ENCODE peak calls at places on chromosomes 13 and 19, in four cellular contexts. X is WERI-Rb-1, D is GM13977, F is Daoy. Q is an unnamed sample.

GRCh38 chr13:110911880-110912279 is 3.0 kb downstream of the ANKRD10 start:
- DNase-seq in X (no peak), D (no peak), F (no peak), Q (no peak)

GRCh38 chr19:12580180-12580694 is 29.0 kb upstream of the ZNF564 start:
- DNase-seq in X (no peak), D (no peak), F (peak), Q (no peak)

GRCh38 chr19:28868836-28869235 is 344.1 kb downstream of the UQCRFS1 start:
- DNase-seq in X (no peak), D (no peak), F (no peak), Q (no peak)

GRCh38 chr19:33654840-33655508 is 33.2 kb downstream of the CHST8 start:
- DNase-seq in X (no peak), D (no peak), F (no peak), Q (no peak)

GRCh38 chr13:99355267-99356215 is 48.3 kb upstream of the GPR183 start:
- DNase-seq in X (no peak), D (no peak), F (no peak), Q (no peak)

GRCh38 chr13:31209172-31209818 is 9.5 kb downstream of the B3GLCT start:
- DNase-seq in X (peak), D (no peak), F (peak), Q (peak)

GRCh38 chr13:40666058-40666904 is at the start of gene FOXO1:
- DNase-seq in X (peak), D (peak), F (peak), Q (peak)

GRCh38 chr19:57709616-57710015 is 612 bp upstream of the ZNF154 start:
- DNase-seq in X (no peak), D (no peak), F (no peak), Q (peak)

GRCh38 chr13:110575322-110576069 is 14.0 kb upstream of the RAB20 start:
- DNase-seq in X (peak), D (peak), F (no peak), Q (peak)

GRCh38 chr13:54536112-54536511 is 1507.5 kb downstream of the OLFM4 start:
- DNase-seq in X (no peak), D (no peak), F (no peak), Q (no peak)

GRCh38 chr13:74288361-74288911 is 154.2 kb upstream of the KLF12 start:
- DNase-seq in X (no peak), D (no peak), F (no peak), Q (peak)

GRCh38 chr13:26941345-26942174 is 181.0 kb upstream of the GPR12 start:
- DNase-seq in X (peak), D (no peak), F (peak), Q (peak)

GRCh38 chr13:34810996-34811395 is 131.1 kb upstream of the NBEA start:
- DNase-seq in X (no peak), D (no peak), F (no peak), Q (no peak)

GRCh38 chr19:45568732-45569131 is 15.9 kb downstream of the OPA3 start:
- DNase-seq in X (no peak), D (no peak), F (peak), Q (no peak)

GRCh38 chr19:3061214-3062161 is 807 bp downstream of the TLE5 start:
- DNase-seq in X (no peak), D (peak), F (peak), Q (peak)

GRCh38 chr13:60448907-60449510 is 52.0 kb downstream of the TDRD3 start:
- DNase-seq in X (peak), D (peak), F (peak), Q (no peak)

GRCh38 chr19:46482645-46483044 is 11.3 kb upstream of the PNMA8A start:
- DNase-seq in X (no peak), D (no peak), F (peak), Q (no peak)

GRCh38 chr19:41945135-41945766 is 13.9 kb downstream of the RABAC1 start:
- DNase-seq in X (no peak), D (peak), F (no peak), Q (no peak)

GRCh38 chr19:18735752-18736151 is 52.3 kb downstream of the CRTC1 start:
- DNase-seq in X (no peak), D (no peak), F (no peak), Q (no peak)

GRCh38 chr13:27354379-27354778 is 70.0 kb upstream of the GTF3A start:
- DNase-seq in X (no peak), D (no peak), F (no peak), Q (no peak)

GRCh38 chr13:67408823-67409222 is 178.7 kb upstream of the PCDH9 start:
- DNase-seq in X (no peak), D (no peak), F (no peak), Q (no peak)

GRCh38 chr19:18708452-18709231 is 25.2 kb downstream of the CRTC1 start:
- DNase-seq in X (no peak), D (no peak), F (no peak), Q (no peak)

GRCh38 chr19:45781282-45782161 is 768 bp downstream of the DMPK start:
- DNase-seq in X (peak), D (no peak), F (no peak), Q (peak)

GRCh38 chr19:34173145-34173956 is 1.0 kb downstream of the LSM14A start:
- DNase-seq in X (no peak), D (peak), F (peak), Q (peak)

GRCh38 chr13:27188239-27188638 is 16.6 kb upstream of the USP12 start:
- DNase-seq in X (no peak), D (no peak), F (no peak), Q (no peak)

GRCh38 chr19:29909545-29909944 is 32.5 kb upstream of the URI1 start:
- DNase-seq in X (no peak), D (no peak), F (peak), Q (no peak)